ENCODE peak calls at places on chromosomes 11 and 22, in nine cellular contexts. Z, O, Y, E, T, D, V, X and M are unnamed samples.
A peak's percentile ranks its signal among the peaks of the same experiment; 100 is the strongest.

GRCh38 chr11:2205214-2205770 is 33.7 kb upstream of the TH start:
- DNase-seq in Z (no peak), O (no peak), Y (no peak), E (no peak), T (no peak), D (no peak), V (no peak), X (no peak), M (no peak)

GRCh38 chr11:83051760-83052671 is 19.7 kb downstream of the RAB30 start:
- DNase-seq in Z (no peak), O (no peak), Y (peak; percentile 84), E (no peak), T (no peak), D (no peak), V (no peak), X (peak; percentile 83), M (peak; percentile 97)

GRCh38 chr11:13663631-13664071 is 4.8 kb upstream of the FAR1 start:
- DNase-seq in Z (no peak), O (no peak), Y (no peak), E (no peak), T (no peak), D (no peak), V (no peak), X (peak; percentile 50), M (peak; percentile 51)

GRCh38 chr11:69913591-69914285 is 94.5 kb upstream of the FGF3 start:
- DNase-seq in Z (no peak), O (peak; percentile 34), Y (no peak), E (no peak), T (no peak), D (no peak), V (no peak), X (no peak), M (no peak)

GRCh38 chr22:17926516-17926915 is 97.8 kb downstream of the MICAL3 start:
- DNase-seq in Z (no peak), O (no peak), Y (no peak), E (no peak), T (no peak), D (no peak), V (no peak), X (no peak), M (no peak)

GRCh38 chr22:20864186-20864908 is 5.5 kb downstream of the SNAP29 start:
- DNase-seq in Z (no peak), O (no peak), Y (no peak), E (no peak), T (no peak), D (no peak), V (no peak), X (no peak), M (no peak)

GRCh38 chr11:34583818-34584217 is 37.1 kb upstream of the EHF start:
- DNase-seq in Z (no peak), O (no peak), Y (no peak), E (no peak), T (no peak), D (no peak), V (no peak), X (no peak), M (no peak)

GRCh38 chr11:127950162-127950561 is 637.2 kb downstream of the ETS1 start:
- DNase-seq in Z (no peak), O (no peak), Y (no peak), E (no peak), T (no peak), D (no peak), V (no peak), X (no peak), M (no peak)

GRCh38 chr11:111978028-111978771 is 41.1 kb downstream of the DIXDC1 start:
- DNase-seq in Z (no peak), O (no peak), Y (no peak), E (peak; percentile 66), T (no peak), D (no peak), V (no peak), X (no peak), M (peak; percentile 77)

GRCh38 chr11:113114452-113115027 is 153.3 kb downstream of the NCAM1 start:
- DNase-seq in Z (peak; percentile 9), O (no peak), Y (peak; percentile 24), E (peak; percentile 21), T (no peak), D (no peak), V (no peak), X (no peak), M (peak; percentile 59)

GRCh38 chr11:5280582-5281102 is 10.9 kb upstream of the HBE1 start:
- DNase-seq in Z (peak; percentile 3), O (no peak), Y (peak; percentile 100), E (peak; percentile 100), T (peak; percentile 38), D (no peak), V (no peak), X (peak; percentile 92), M (peak; percentile 98)
- H3K27ac ChIP-seq in Z (no peak overlapping the region), O (no peak overlapping the region), Y (no peak overlapping the region), E (peak overlapping the region; percentile 87), T (no peak overlapping the region), D (no peak overlapping the region), V (no peak overlapping the region), X (peak overlapping the region; percentile 36), M (peak overlapping the region; percentile 59)

DNA sequence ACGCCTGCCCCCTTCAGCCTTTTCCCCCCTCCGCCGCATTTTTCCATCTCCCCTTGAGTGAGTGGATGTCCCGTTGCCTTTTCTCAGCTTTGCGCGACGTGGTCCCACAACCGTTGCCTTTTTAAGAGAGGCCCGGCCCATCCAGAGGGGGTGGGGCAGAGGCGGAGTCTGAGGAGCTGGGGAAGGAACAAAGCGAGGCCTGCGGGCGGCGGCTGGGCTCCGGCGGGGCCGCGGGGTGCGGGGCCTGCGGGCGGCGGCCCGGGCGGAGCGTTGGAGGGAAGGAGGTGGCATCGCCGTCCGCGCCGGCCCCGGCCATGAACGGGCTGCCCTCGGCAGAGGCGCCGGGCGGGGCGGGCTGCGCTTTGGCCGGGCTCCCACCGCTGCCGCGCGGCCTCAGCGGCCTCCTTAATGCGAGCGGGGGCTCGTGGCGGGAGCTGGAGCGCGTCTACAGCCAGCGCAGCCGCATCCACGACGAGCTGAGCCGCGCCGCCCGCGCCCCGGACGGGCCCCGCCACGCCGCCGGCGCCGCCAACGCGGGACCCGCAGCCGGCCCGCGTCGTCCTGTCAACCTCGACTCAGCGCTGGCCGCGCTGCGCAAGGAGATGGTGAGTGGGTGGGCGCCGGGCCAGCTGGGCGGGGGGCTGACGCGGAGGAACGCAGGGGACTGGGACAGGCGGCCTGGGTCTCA is at the start of gene FAM89B:
- DNase-seq in Z (peak; percentile 85), O (peak; percentile 95), Y (no peak), E (peak; percentile 92), T (peak; percentile 88), D (peak; percentile 88), V (peak; percentile 89), X (no peak), M (peak; percentile 84)
- H3K27ac ChIP-seq in Z (peak within 1 kb of the TSS; percentile 84), O (peak within 1 kb of the TSS; percentile 94), Y (peak within 1 kb of the TSS; percentile 88), E (peak within 1 kb of the TSS; percentile 59), T (peak within 1 kb of the TSS; percentile 96), D (peak within 1 kb of the TSS; percentile 94), V (peak within 1 kb of the TSS; percentile 99), X (peak within 1 kb of the TSS; percentile 96), M (peak within 1 kb of the TSS; percentile 47)

GRCh38 chr11:88167853-88168252 is 7.4 kb downstream of the RAB38 start:
- DNase-seq in Z (no peak), O (no peak), Y (no peak), E (no peak), T (no peak), D (no peak), V (no peak), X (no peak), M (peak; percentile 19)

GRCh38 chr11:88171982-88172381 is 3.3 kb downstream of the RAB38 start:
- DNase-seq in Z (no peak), O (no peak), Y (no peak), E (no peak), T (no peak), D (no peak), V (no peak), X (no peak), M (no peak)

GRCh38 chr11:88169881-88170280 is 5.4 kb downstream of the RAB38 start:
- DNase-seq in Z (no peak), O (no peak), Y (no peak), E (no peak), T (no peak), D (no peak), V (no peak), X (no peak), M (no peak)

GRCh38 chr11:88170680-88171079 is 4.6 kb downstream of the RAB38 start:
- DNase-seq in Z (no peak), O (no peak), Y (no peak), E (no peak), T (no peak), D (no peak), V (no peak), X (no peak), M (no peak)

DNA sequence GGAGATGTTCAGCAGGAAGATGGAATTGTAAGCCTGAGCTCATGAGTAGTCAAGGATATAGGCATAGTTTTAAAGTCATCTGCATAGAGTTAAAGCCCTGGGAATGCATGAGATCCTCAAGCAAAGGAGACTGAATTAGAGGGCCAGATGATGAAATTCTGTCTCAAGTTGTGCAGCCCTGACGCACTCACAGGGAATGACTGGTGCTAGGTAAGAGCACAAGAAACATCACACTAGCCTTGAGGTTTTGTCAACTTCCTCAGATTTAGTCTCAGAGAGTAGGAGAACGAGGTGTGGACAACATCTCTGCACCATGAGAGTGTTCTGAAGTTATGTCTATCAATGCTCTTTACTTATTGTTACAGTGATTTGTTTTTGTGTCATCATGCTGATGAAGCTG is 5.8 kb downstream of the RAB38 start:
- DNase-seq in Z (no peak), O (no peak), Y (no peak), E (no peak), T (no peak), D (no peak), V (no peak), X (no peak), M (no peak)
- H3K27ac ChIP-seq in Z (no peak overlapping the region), O (no peak overlapping the region), Y (no peak overlapping the region), E (no peak overlapping the region), T (no peak overlapping the region), D (no peak overlapping the region), V (no peak overlapping the region), X (peak overlapping the region; percentile 99), M (no peak overlapping the region)

DNA sequence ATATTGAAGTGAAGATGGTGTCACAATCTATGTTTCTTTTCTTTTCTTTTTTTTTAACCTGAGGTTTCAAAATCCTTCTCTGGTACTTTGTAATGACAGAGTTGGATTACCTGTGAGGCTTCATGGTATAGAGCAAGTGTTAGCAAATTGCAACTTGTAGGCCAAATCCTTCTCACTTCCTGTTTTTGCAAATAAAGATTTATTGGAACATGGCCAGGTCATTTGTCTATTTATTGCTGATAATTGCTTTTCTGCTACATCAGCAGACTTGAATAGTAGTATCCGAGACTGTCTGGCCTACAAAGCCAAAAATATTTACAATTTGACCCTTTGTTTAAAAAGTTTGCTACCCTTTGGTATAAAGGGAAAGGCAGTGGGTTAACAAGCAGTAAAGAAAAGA is 1059.4 kb upstream of the CCDC90B start:
- DNase-seq in Z (no peak), O (no peak), Y (no peak), E (no peak), T (no peak), D (no peak), V (no peak), X (no peak), M (no peak)
- H3K27ac ChIP-seq in Z (no peak overlapping the region), O (no peak overlapping the region), Y (no peak overlapping the region), E (no peak overlapping the region), T (no peak overlapping the region), D (no peak overlapping the region), V (no peak overlapping the region), X (no peak overlapping the region), M (no peak overlapping the region)